ENCODE peak calls at places on chromosome 17, in nine cellular contexts. C is IMR-90, P is HepG2, D is adrenal gland, G is Peyer's patch, E is body of pancreas, M is heart left ventricle, T is sigmoid colon, Z is ovary. O is an unnamed sample. For H3K36me3, the result is how much of the 10 kb centered on the place peaks cover.

GRCh38 chr17:81020767-81021497 is 14.0 kb upstream of the BAIAP2 start:
- DNase-seq in C (peak), P (no peak), D (peak), G (no peak), E (no peak), M (peak), T (peak), Z (peak), O (peak)

GRCh38 chr17:32298721-32299578 is 33.3 kb downstream of the RHBDL3 start:
- DNase-seq in C (no peak), P (no peak), D (no peak), G (no peak), E (no peak), M (no peak), T (no peak), Z (no peak), O (no peak)

GRCh38 chr17:35345926-35346771 is 27.3 kb downstream of the SLFN11 start:
- DNase-seq in C (peak), P (no peak), D (peak), G (peak), E (peak), M (peak), T (peak), Z (peak), O (peak)

GRCh38 chr17:9907883-9908648 is 3.0 kb upstream of the RCVRN start:
- DNase-seq in C (peak), P (no peak), D (no peak), G (no peak), E (no peak), M (no peak), T (no peak), Z (no peak), O (no peak)

GRCh38 chr17:72119280-72119962 is 1.4 kb upstream of the SOX9 start:
- DNase-seq in C (no peak), P (no peak), D (no peak), G (no peak), E (no peak), M (no peak), T (no peak), Z (no peak), O (no peak)

GRCh38 chr17:76968707-76969597 is 100.7 kb downstream of the MGAT5B start:
- DNase-seq in C (no peak), P (no peak), D (no peak), G (peak), E (peak), M (peak), T (no peak), Z (no peak), O (no peak)

GRCh38 chr17:51419476-51419875 is 159.1 kb downstream of the UTP18 start:
- DNase-seq in C (no peak), P (no peak), D (no peak), G (no peak), E (no peak), M (no peak), T (no peak), Z (no peak), O (no peak)

GRCh38 chr17:37488009-37488604 is 1.6 kb upstream of the DUSP14 start:
- DNase-seq in C (peak), P (peak), D (no peak), G (no peak), E (no peak), M (no peak), T (no peak), Z (no peak), O (no peak)

GRCh38 chr17:47316316-47316715 is 7.4 kb upstream of the EFCAB13 start:
- DNase-seq in C (peak), P (peak), D (no peak), G (no peak), E (no peak), M (no peak), T (no peak), Z (no peak), O (no peak)

GRCh38 chr17:40559016-40559853 is 6.0 kb downstream of the CCR7 start:
- DNase-seq in C (no peak), P (no peak), D (no peak), G (peak), E (no peak), M (no peak), T (no peak), Z (peak), O (peak)

GRCh38 chr17:34913001-34913400 is 48.3 kb downstream of the CCT6B start:
- DNase-seq in C (no peak), P (no peak), D (no peak), G (no peak), E (no peak), M (no peak), T (no peak), Z (no peak), O (no peak)

GRCh38 chr17:1455291-1455747 is 713 bp downstream of the CRK start:
- DNase-seq in C (peak), P (peak), D (peak), G (peak), E (peak), M (peak), T (peak), Z (peak), O (peak)

GRCh38 chr17:45131616-45132301 is 556 bp downstream of the PLCD3 start:
- DNase-seq in C (no peak), P (no peak), D (no peak), G (peak), E (peak), M (peak), T (peak), Z (peak), O (peak)

GRCh38 chr17:58330997-58331814 is 2.6 kb upstream of the TSPOAP1 start:
- DNase-seq in C (no peak), P (no peak), D (no peak), G (peak), E (no peak), M (peak), T (no peak), Z (no peak), O (no peak)

GRCh38 chr17:58330544-58330996 is 2.0 kb upstream of the TSPOAP1 start:
- DNase-seq in C (no peak), P (no peak), D (no peak), G (no peak), E (no peak), M (peak), T (no peak), Z (no peak), O (no peak)

GRCh38 chr17:58332720-58333395 is 4.3 kb upstream of the TSPOAP1 start:
- DNase-seq in C (no peak), P (no peak), D (no peak), G (peak), E (no peak), M (peak), T (no peak), Z (peak), O (no peak)

GRCh38 chr17:58333396-58334207 is 5.0 kb upstream of the TSPOAP1 start:
- DNase-seq in C (no peak), P (no peak), D (no peak), G (no peak), E (no peak), M (peak), T (no peak), Z (no peak), O (no peak)

GRCh38 chr17:58331815-58332719 is 3.5 kb upstream of the TSPOAP1 start:
- DNase-seq in C (no peak), P (no peak), D (peak), G (peak), E (no peak), M (peak), T (no peak), Z (peak), O (peak)
- TF ChIP-seq POLR2A in C (no peak), P (no peak), D (peak), G (peak), E (no peak), M (peak), T (peak), Z (no peak), O (no peak)

GRCh38 chr17:4974064-4974670 is 6.5 kb upstream of the SPAG7 start:
- DNase-seq in C (no peak), P (no peak), D (no peak), G (no peak), E (no peak), M (no peak), T (peak), Z (no peak), O (no peak)
- H3K36me3 ChIP-seq in C (half or more), P (under half), D (half or more), G (under half), E (under half), M (half or more), T (half or more), Z (under half), O (under half)

GRCh38 chr17:17401271-17401781 is 75.5 kb upstream of the MED9 start:
- DNase-seq in C (no peak), P (peak), D (no peak), G (no peak), E (no peak), M (peak), T (no peak), Z (no peak), O (no peak)

GRCh38 chr17:17400070-17400469 is 76.7 kb upstream of the MED9 start:
- DNase-seq in C (no peak), P (no peak), D (no peak), G (no peak), E (no peak), M (peak), T (no peak), Z (no peak), O (no peak)

GRCh38 chr17:17402558-17402957 is 74.2 kb upstream of the MED9 start:
- DNase-seq in C (peak), P (peak), D (no peak), G (no peak), E (no peak), M (no peak), T (no peak), Z (no peak), O (no peak)

GRCh38 chr17:17398928-17399926 is 77.6 kb upstream of the MED9 start:
- DNase-seq in C (no peak), P (no peak), D (no peak), G (no peak), E (no peak), M (peak), T (no peak), Z (no peak), O (no peak)

GRCh38 chr17:17400566-17401184 is 76.1 kb upstream of the MED9 start:
- DNase-seq in C (no peak), P (no peak), D (no peak), G (no peak), E (no peak), M (peak), T (no peak), Z (no peak), O (no peak)
- TF ChIP-seq CTCF in C (no peak), P (no peak), D (no peak), G (no peak), E (no peak), M (no peak), T (no peak), Z (no peak), O (no peak)

GRCh38 chr17:74345433-74346241 is 16.0 kb downstream of the BTBD17 start:
- DNase-seq in C (no peak), P (no peak), D (no peak), G (no peak), E (no peak), M (no peak), T (no peak), Z (no peak), O (no peak)
- TF ChIP-seq POLR2A in C (no peak), P (no peak), D (no peak), G (no peak), E (no peak), M (no peak), T (no peak), Z (no peak), O (no peak)

DNA sequence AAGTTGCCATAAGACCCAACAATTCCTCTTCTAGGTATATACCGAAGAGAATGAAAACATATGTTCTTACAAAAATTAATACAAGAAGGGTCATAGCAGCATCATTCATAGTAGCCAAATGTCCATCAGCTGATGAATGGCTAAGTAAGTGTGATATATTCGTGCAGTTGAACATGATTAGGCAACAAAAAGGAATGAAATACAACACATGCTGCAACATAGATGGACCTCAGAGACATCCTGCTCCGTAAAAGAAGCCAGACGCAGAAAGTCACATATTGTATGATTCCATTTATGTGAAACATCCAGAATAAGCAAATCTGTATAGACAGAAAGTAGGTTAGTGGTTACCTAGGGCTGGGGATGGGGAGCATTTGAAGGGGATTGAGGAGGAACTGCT is 229.4 kb upstream of the CACNG5 start:
- DNase-seq in C (no peak), P (no peak), D (no peak), G (no peak), E (no peak), M (no peak), T (no peak), Z (no peak), O (no peak)
- H3K36me3 ChIP-seq in C (under half), P (under half), D (under half), G (under half), E (under half), M (under half), T (under half), Z (under half), O (under half)

DNA sequence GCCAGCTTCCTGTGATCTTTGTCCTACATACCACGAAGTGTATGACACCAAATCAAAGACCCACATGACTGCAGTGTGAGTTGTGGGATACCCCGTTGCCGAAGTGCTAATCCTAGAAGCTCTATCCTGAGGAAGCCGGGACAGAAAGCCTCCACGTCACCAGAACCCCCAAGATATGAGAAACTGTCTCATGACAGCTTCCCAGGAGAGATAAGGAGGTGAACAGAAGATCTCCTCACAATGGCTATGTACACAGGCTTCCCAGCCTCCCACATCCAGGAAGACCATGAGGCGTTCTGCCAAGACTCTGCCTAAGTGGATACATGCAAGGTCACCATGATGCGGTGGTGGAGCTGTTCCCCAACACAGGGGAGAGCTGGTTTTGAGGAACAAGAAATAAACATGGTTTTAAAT is 37.1 kb downstream of the TRIM25 start:
- DNase-seq in C (no peak), P (no peak), D (peak), G (no peak), E (no peak), M (no peak), T (no peak), Z (no peak), O (no peak)
- TF ChIP-seq CTCF in C (no peak), P (no peak), D (no peak), G (no peak), E (no peak), M (no peak), T (no peak), Z (no peak), O (no peak)

DNA sequence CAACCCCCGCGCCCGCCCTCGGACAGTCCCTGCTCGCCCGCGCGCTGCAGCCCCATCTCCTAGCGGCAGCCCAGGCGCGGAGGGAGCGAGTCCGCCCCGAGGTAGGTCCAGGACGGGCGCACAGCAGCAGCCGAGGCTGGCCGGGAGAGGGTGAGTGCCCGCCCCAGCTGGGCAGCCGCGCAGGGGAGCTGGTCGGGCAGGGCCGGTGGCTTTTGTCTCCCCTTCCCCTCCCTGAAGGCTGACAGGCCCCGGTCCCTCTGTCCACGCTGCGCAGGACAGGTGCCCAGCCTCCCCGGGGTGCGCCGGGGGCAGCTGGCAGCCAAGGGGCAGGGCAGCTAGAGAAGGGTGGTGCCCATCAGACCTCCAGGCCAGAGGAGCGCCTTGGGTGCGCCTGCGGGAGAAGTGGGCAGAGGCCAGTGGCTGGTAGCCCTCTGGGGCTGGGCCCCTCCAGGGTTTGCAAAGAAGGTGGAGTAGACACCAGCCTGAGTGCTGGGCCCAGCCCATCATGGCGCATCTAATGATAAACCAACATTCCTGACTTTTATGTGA is 278 bp downstream of the ITGB4 start:
- DNase-seq in C (no peak), P (no peak), D (no peak), G (no peak), E (no peak), M (no peak), T (no peak), Z (no peak), O (no peak)
- TF ChIP-seq POLR2A in C (no peak), P (no peak), D (no peak), G (no peak), E (no peak), M (no peak), T (no peak), Z (no peak), O (no peak)

GRCh38 chr17:15250459-15250858 is 14.7 kb downstream of the PMP22 start:
- DNase-seq in C (no peak), P (no peak), D (no peak), G (no peak), E (no peak), M (no peak), T (no peak), Z (no peak), O (no peak)

GRCh38 chr17:15249487-15249886 is 15.6 kb downstream of the PMP22 start:
- DNase-seq in C (no peak), P (no peak), D (no peak), G (no peak), E (no peak), M (no peak), T (no peak), Z (no peak), O (no peak)

GRCh38 chr17:15247891-15248529 is 17.1 kb downstream of the PMP22 start:
- DNase-seq in C (no peak), P (no peak), D (no peak), G (no peak), E (no peak), M (no peak), T (no peak), Z (no peak), O (no peak)
- H3K36me3 ChIP-seq in C (half or more), P (under half), D (under half), G (under half), E (under half), M (half or more), T (half or more), Z (under half), O (under half)

GRCh38 chr17:42536372-42537155 is 523 bp downstream of the NAGLU start:
- DNase-seq in C (peak), P (peak), D (peak), G (peak), E (peak), M (peak), T (peak), Z (peak), O (peak)
- TF ChIP-seq CTCF in C (no peak), P (peak), D (no peak), G (no peak), E (no peak), M (no peak), T (no peak), Z (no peak), O (peak)

GRCh38 chr17:48627625-48628510 is 1.7 kb upstream of the HOXB9 start:
- DNase-seq in C (no peak), P (no peak), D (no peak), G (no peak), E (no peak), M (no peak), T (no peak), Z (no peak), O (no peak)

GRCh38 chr17:48626202-48626469 is at the start of gene HOXB9:
- DNase-seq in C (peak), P (no peak), D (no peak), G (no peak), E (no peak), M (no peak), T (no peak), Z (no peak), O (no peak)

GRCh38 chr17:48627242-48627597 is 1.1 kb upstream of the HOXB9 start:
- DNase-seq in C (no peak), P (no peak), D (no peak), G (no peak), E (no peak), M (no peak), T (no peak), Z (no peak), O (no peak)

GRCh38 chr17:48625502-48626201 is 506 bp downstream of the HOXB9 start:
- DNase-seq in C (no peak), P (no peak), D (peak), G (peak), E (no peak), M (no peak), T (no peak), Z (no peak), O (peak)

GRCh38 chr17:48626470-48627241 is 498 bp upstream of the HOXB9 start:
- DNase-seq in C (peak), P (no peak), D (no peak), G (peak), E (no peak), M (no peak), T (no peak), Z (no peak), O (no peak)
- TF ChIP-seq POLR2A in C (no peak), P (no peak), D (no peak), G (no peak), E (no peak), M (no peak), T (no peak), Z (no peak), O (no peak)